ENCODE peak calls at places on chromosomes 6 and 20, in six cellular contexts. L is activated naive CD8-positive, alpha-beta T cell treated with anti-CD3 and anti-CD28 coated beads, Interleukin-2, amount 50 U/mL, for 24 hours; I is PC-3; Y is T-helper 1 cell; B is GM23248; M is CD14-positive monocyte. O is an unnamed sample.

GRCh38 chr6:121828567-121828966 is 393.1 kb downstream of the GJA1 start:
- DNase-seq in L (no peak), M (no peak), B (peak; percentile 60), I (no peak), Y (no peak), O (no peak)

GRCh38 chr20:10978713-10979112 is 304.9 kb upstream of the JAG1 start:
- DNase-seq in L (no peak), M (no peak), B (no peak), Y (no peak), I (no peak), O (no peak)

GRCh38 chr20:53972179-53972578 is 98.2 kb downstream of the BCAS1 start:
- DNase-seq in I (no peak), B (peak; percentile 56), M (no peak), L (no peak), Y (no peak), O (no peak)

GRCh38 chr6:82841309-82841708 is 224.3 kb downstream of the UBE3D start:
- DNase-seq in L (no peak), Y (no peak), M (no peak), I (no peak), B (no peak), O (no peak)

GRCh38 chr6:8905647-8906231 is 470.4 kb upstream of the SLC35B3 start:
- DNase-seq in L (no peak), Y (no peak), I (no peak), M (no peak), B (no peak), O (no peak)

GRCh38 chr20:53330744-53331143 is 262.9 kb downstream of the ZNF217 start:
- DNase-seq in M (no peak), B (peak; percentile 81), I (no peak), L (no peak), Y (no peak), O (no peak)

GRCh38 chr20:13119583-13119982 is 101.5 kb upstream of the ISM1 start:
- DNase-seq in M (no peak), Y (peak; percentile 42), L (peak; percentile 16), I (peak; percentile 87), B (peak; percentile 66), O (peak; percentile 43)

GRCh38 chr6:162387723-162388382 is 339.7 kb downstream of the PRKN start:
- DNase-seq in Y (no peak), M (no peak), L (no peak), I (no peak), B (no peak), O (no peak)

GRCh38 chr20:2449386-2449785 is 21.2 kb downstream of the SNRPB start:
- DNase-seq in Y (no peak), B (no peak), I (no peak), M (no peak), L (no peak), O (no peak)

GRCh38 chr6:67003844-67004243 is 1296.8 kb upstream of the EYS start:
- DNase-seq in B (no peak), M (no peak), L (no peak), I (no peak), Y (no peak), O (no peak)

GRCh38 chr6:69421986-69422385 is 374.8 kb downstream of the LMBRD1 start:
- DNase-seq in B (no peak), L (no peak), M (no peak), I (no peak), Y (no peak), O (no peak)

GRCh38 chr20:35269055-35269781 is 8.7 kb downstream of the MMP24OS start:
- DNase-seq in Y (peak; percentile 38), M (no peak), L (peak; percentile 66), I (peak; percentile 67), B (peak; percentile 77), O (peak; percentile 26)

O was measured in smooth muscle cell of the brain vasculature.